ENCODE peak calls at places on chromosomes 7 and 10, in six cellular contexts. V is mesenchymal stem cell; I is CD4-positive, alpha-beta memory T cell; T is mucosa of descending colon; E is effector memory CD4-positive, alpha-beta T cell; R is right lobe of liver. D is an unnamed sample.

GRCh38 chr7:34133983-34134782 is 228.8 kb downstream of the BMPER start:
- DNase-seq in V (peak; percentile 87), I (no peak), T (no peak), R (no peak), E (no peak), D (no peak)

GRCh38 chr10:76880931-76881330 is 756.7 kb downstream of the KCNMA1 start:
- DNase-seq in I (no peak), T (no peak), R (no peak), V (no peak), E (no peak), D (no peak)

GRCh38 chr10:15208221-15208620 is 39.7 kb upstream of the NMT2 start:
- DNase-seq in V (no peak), E (no peak), R (no peak), T (no peak), I (no peak), D (no peak)

GRCh38 chr10:117075064-117075463 is 63.0 kb downstream of the VAX1 start:
- DNase-seq in R (no peak), T (no peak), V (peak; percentile 8), I (no peak), E (no peak), D (no peak)

GRCh38 chr7:4862156-4862555 is 326 bp upstream of the PAPOLB start:
- DNase-seq in E (no peak), V (no peak), T (no peak), R (no peak), I (no peak), D (peak; percentile 16)

GRCh38 chr10:86734209-86734988 is 22.0 kb upstream of the BMPR1A start:
- DNase-seq in E (no peak), V (no peak), T (no peak), I (no peak), R (no peak), D (no peak)

GRCh38 chr7:84042110-84042539 is 152.5 kb downstream of the SEMA3A start:
- DNase-seq in V (peak; percentile 89), R (no peak), T (no peak), I (no peak), E (no peak), D (no peak)

GRCh38 chr10:64506963-64507362 is 985.8 kb downstream of the REEP3 start:
- DNase-seq in R (no peak), I (no peak), E (no peak), V (no peak), T (no peak), D (no peak)

GRCh38 chr10:49282879-49283321 is 16.1 kb upstream of the C10orf71 start:
- DNase-seq in I (no peak), V (no peak), R (no peak), T (no peak), E (no peak), D (peak; percentile 53)

GRCh38 chr7:142153400-142153799 is 41.9 kb downstream of the MGAM2 start:
- DNase-seq in V (no peak), E (no peak), T (no peak), I (no peak), R (no peak), D (no peak)

GRCh38 chr7:36967387-36967786 is 243.1 kb upstream of the AOAH start:
- DNase-seq in V (peak; percentile 78), T (no peak), E (no peak), I (no peak), R (peak; percentile 67), D (no peak)

GRCh38 chr10:77493239-77493806 is 144.3 kb downstream of the KCNMA1 start:
- DNase-seq in I (no peak), E (no peak), R (peak; percentile 38), V (no peak), T (no peak), D (no peak)

GRCh38 chr7:889391-889790 is 13.0 kb downstream of the GET4 start:
- DNase-seq in E (no peak), I (no peak), T (peak; percentile 31), R (no peak), V (no peak), D (no peak)

GRCh38 chr7:78265086-78265485 is 466.5 kb downstream of the PHTF2 start:
- DNase-seq in T (no peak), I (no peak), V (no peak), R (no peak), E (no peak), D (no peak)

GRCh38 chr7:114026486-114027089 is 107.8 kb upstream of the PPP1R3A start:
- DNase-seq in T (no peak), R (no peak), E (no peak), V (peak; percentile 58), I (peak; percentile 56), D (no peak)

GRCh38 chr10:97139651-97140283 is 46.0 kb downstream of the SLIT1 start:
- DNase-seq in I (no peak), T (no peak), R (no peak), E (no peak), V (no peak), D (no peak)

GRCh38 chr10:60733189-60733815 is 45.0 kb upstream of the CDK1 start:
- DNase-seq in E (peak; percentile 33), I (peak; percentile 53), T (peak; percentile 75), R (peak; percentile 50), V (peak; percentile 35), D (no peak)

GRCh38 chr10:89476150-89476549 is 59.2 kb downstream of the SLC16A12 start:
- DNase-seq in I (no peak), R (no peak), T (no peak), V (peak; percentile 25), E (no peak), D (no peak)

GRCh38 chr7:149662591-149663095 is 110.7 kb downstream of the ZNF467 start:
- DNase-seq in T (no peak), R (peak; percentile 69), E (peak; percentile 19), I (peak; percentile 48), V (peak; percentile 56), D (no peak)

GRCh38 chr7:146503844-146504243 is 387.2 kb downstream of the CNTNAP2 start:
- DNase-seq in E (no peak), T (no peak), I (no peak), V (no peak), R (no peak), D (no peak)

GRCh38 chr7:83111391-83111790 is 51.3 kb downstream of the PCLO start:
- DNase-seq in E (no peak), V (no peak), R (no peak), I (no peak), T (no peak), D (no peak)

GRCh38 chr7:148625342-148625741 is 34.8 kb downstream of the C7orf33 start:
- DNase-seq in T (no peak), I (no peak), V (no peak), E (no peak), R (no peak), D (no peak)

DNA sequence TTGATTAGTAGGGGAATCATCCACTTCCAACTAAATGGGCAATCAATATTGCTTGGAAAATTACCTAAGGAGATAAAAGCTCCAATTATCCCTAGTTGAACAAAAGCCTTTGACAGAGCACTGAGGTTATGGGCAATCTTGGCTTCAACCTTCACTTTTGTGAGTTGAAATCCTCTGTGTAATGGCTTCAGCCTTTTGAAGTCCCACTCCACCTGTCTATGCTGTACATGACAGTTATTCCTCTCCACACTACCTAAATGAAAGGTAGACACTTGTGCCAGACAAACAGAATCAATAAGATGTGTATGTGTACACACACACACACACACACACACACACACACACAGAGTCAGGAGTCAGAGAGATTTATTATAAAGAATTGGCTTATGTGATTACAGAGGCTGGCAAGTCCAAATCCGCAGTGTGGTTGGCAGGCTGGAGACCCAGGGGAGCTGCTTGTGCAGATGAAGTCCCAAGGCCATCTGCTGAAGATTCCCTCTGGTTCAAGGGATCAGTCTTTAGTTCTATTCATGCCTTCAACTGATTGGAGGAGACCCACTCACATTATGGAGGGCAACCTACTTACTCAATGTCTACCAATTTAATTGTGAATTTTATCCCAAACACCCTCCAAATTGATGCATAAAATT is 164.8 kb upstream of the CDC14C start:
- DNase-seq in T (no peak), V (no peak), I (no peak), R (no peak), E (no peak), D (no peak)
- H3K4me3 ChIP-seq in T (no peak overlapping the region), V (no peak overlapping the region), I (no peak overlapping the region), R (no peak overlapping the region), E (no peak overlapping the region), D (no peak overlapping the region)

DNA sequence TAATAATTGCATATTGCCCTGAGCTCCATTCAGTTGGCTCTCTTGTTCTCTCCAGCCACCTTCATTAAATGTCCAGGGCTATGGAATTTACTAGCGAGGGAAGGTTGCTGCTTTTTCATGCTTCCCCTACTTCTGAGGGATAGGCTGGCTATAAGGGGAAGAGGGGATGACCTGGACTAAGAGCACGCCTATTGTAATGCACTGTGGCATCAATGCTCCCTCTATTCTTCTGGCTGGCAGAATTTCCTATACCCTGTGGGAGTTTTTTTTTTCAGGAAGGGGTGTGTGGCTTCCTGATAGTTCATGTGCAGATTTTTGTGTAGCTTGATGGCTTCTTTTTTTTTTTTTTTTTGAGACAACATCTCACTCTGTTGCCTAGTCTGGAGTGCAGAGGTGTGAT is 155.8 kb downstream of the SND1 start:
- DNase-seq in I (no peak), R (no peak), E (no peak), T (no peak), V (no peak), D (no peak)
- H3K4me3 ChIP-seq in I (no peak overlapping the region), R (no peak overlapping the region), E (no peak overlapping the region), T (no peak overlapping the region), V (no peak overlapping the region), D (no peak overlapping the region)

GRCh38 chr7:108525327-108525984 is 479 bp downstream of the PNPLA8 start:
- DNase-seq in I (no peak), E (no peak), V (peak; percentile 85), R (peak; percentile 92), T (no peak), D (no peak)

GRCh38 chr7:108525985-108526767 is at the start of gene PNPLA8:
- DNase-seq in E (peak; percentile 100), T (peak; percentile 100), V (peak; percentile 100), R (peak; percentile 100), I (peak; percentile 100), D (peak; percentile 100)

GRCh38 chr7:108528183-108528712 is 2.3 kb upstream of the PNPLA8 start:
- DNase-seq in R (no peak), E (no peak), V (no peak), T (no peak), I (no peak), D (no peak)

GRCh38 chr7:108529341-108529740 is 3.4 kb upstream of the PNPLA8 start:
- DNase-seq in E (no peak), R (no peak), I (no peak), V (no peak), T (no peak), D (no peak)

DNA sequence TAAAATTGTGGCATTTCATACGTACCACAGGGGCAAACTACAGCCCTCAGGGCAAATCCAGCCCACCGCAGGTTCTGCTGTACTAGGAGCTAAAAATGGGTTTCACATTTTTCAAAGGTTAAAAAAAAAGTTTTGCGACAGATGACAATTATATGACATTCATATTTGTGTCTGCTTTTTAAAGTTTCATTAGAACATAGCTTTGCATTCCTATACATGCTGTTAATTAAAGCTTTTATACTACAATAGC is 758 bp upstream of the PNPLA8 start:
- DNase-seq in V (no peak), T (no peak), I (no peak), E (no peak), R (no peak), D (no peak)
- H3K4me3 ChIP-seq in V (peak overlapping the region; percentile 95), T (peak overlapping the region; percentile 64), I (peak overlapping the region; percentile 52), E (peak overlapping the region; percentile 71), R (peak overlapping the region; percentile 65), D (peak overlapping the region; percentile 75)

DNA sequence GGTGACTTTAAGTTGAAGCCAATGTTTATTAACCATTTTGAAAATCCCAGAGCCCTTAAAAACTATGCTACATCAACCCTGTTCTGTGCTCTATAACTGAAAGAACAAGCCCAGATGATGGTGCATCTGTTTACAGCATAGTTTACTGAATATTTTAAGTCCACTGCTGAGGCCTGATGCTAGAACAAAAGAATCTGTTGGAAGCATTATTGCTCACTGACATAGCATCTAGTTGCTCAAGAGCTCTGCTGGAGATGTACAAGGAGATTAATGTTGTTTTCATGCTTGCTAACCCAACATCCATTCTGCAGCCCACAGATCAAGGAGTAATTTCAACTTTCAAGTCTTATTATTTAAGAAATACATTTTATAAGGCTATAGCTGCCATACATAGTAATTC is 181.3 kb upstream of the FEZF1 start:
- DNase-seq in R (no peak), T (no peak), E (no peak), V (peak; percentile 6), I (no peak), D (no peak)
- H3K4me3 ChIP-seq in R (no peak overlapping the region), T (no peak overlapping the region), E (no peak overlapping the region), V (no peak overlapping the region), I (no peak overlapping the region), D (no peak overlapping the region)